ENCODE peak calls at places on chromosomes 3 and 15, in four cellular contexts. C, N, Z and H are unnamed samples.
A peak's percentile ranks its signal among the peaks of the same experiment; 100 is the strongest.

GRCh38 chr3:12139111-12139511 is 19.6 kb downstream of the TIMP4 start:
- DNase-seq in N (peak; percentile 33), C (peak; percentile 37), Z (peak; percentile 29), H (peak; percentile 56)

GRCh38 chr3:60932669-60933068 is 318.6 kb downstream of the FHIT start:
- DNase-seq in Z (no peak), C (no peak), N (no peak), H (no peak)

GRCh38 chr15:73108676-73109075 is 56.4 kb downstream of the NEO1 start:
- DNase-seq in C (no peak), Z (no peak), N (no peak), H (no peak)

GRCh38 chr3:50588759-50589433 is 19.6 kb downstream of the HEMK1 start:
- DNase-seq in N (peak; percentile 96), C (peak; percentile 57), Z (no peak), H (no peak)

GRCh38 chr3:103077910-103078309 is 643.1 kb downstream of the ZPLD1 start:
- DNase-seq in C (no peak), N (no peak), Z (no peak), H (no peak)

GRCh38 chr15:31465083-31465955 is 138.7 kb downstream of the KLF13 start:
- DNase-seq in C (no peak), Z (no peak), N (no peak), H (no peak)

GRCh38 chr3:197082871-197083270 is 53.3 kb upstream of the MELTF start:
- DNase-seq in N (no peak), Z (no peak), C (no peak), H (no peak)

GRCh38 chr3:16112910-16113504 is 61.5 kb upstream of the GALNT15 start:
- DNase-seq in C (no peak), Z (no peak), N (no peak), H (no peak)

GRCh38 chr15:23416349-23417276 is 30.4 kb downstream of the GOLGA6L2 start:
- DNase-seq in Z (no peak), N (no peak), C (peak; percentile 47), H (no peak)

GRCh38 chr3:112811150-112811884 is 35.3 kb downstream of the CD200R1L start:
- DNase-seq in C (no peak), N (no peak), Z (no peak), H (no peak)

GRCh38 chr3:45509038-45509767 is 85.3 kb upstream of the LIMD1 start:
- DNase-seq in N (no peak), C (peak; percentile 13), Z (peak; percentile 48), H (no peak)

GRCh38 chr3:194364652-194365434 is 4.7 kb downstream of the LRRC15 start:
- DNase-seq in Z (no peak), N (no peak), C (no peak), H (no peak)

GRCh38 chr3:188792788-188793187 is 379.0 kb upstream of the TPRG1 start:
- DNase-seq in N (peak; percentile 9), C (no peak), Z (no peak), H (no peak)

GRCh38 chr15:66080791-66081475 is 172.6 kb downstream of the MEGF11 start:
- DNase-seq in N (peak; percentile 72), C (peak; percentile 7), Z (no peak), H (no peak)

GRCh38 chr3:183988216-183988790 is 29.4 kb downstream of the ABCC5 start:
- DNase-seq in C (peak; percentile 86), Z (no peak), N (peak; percentile 92), H (no peak)

GRCh38 chr3:159340877-159341500 is 539.1 kb downstream of the MFSD1 start:
- DNase-seq in N (no peak), Z (no peak), C (no peak), H (no peak)

GRCh38 chr3:158313344-158313927 is 203.5 kb downstream of the RSRC1 start:
- DNase-seq in Z (peak; percentile 39), N (peak; percentile 31), C (peak; percentile 48), H (peak; percentile 22)

GRCh38 chr3:31868246-31868645 is 112.8 kb downstream of the OSBPL10 start:
- DNase-seq in C (no peak), Z (no peak), N (no peak), H (no peak)

GRCh38 chr15:49506341-49506740 is 83.3 kb downstream of the FGF7 start:
- DNase-seq in N (no peak), Z (no peak), C (no peak), H (no peak)

GRCh38 chr3:132283440-132283839 is 33.8 kb upstream of the ACP3 start:
- DNase-seq in Z (no peak), C (no peak), N (no peak), H (no peak)

GRCh38 chr3:171776411-171776810 is 33.9 kb downstream of the PLD1 start:
- DNase-seq in N (peak; percentile 36), Z (no peak), C (no peak), H (no peak)

GRCh38 chr15:91465696-91466095 is 365.6 kb downstream of the SV2B start:
- DNase-seq in C (no peak), N (no peak), Z (no peak), H (no peak)

GRCh38 chr15:72319360-72319984 is 485 bp downstream of the CELF6 start:
- DNase-seq in C (peak; percentile 83), N (no peak), Z (no peak), H (no peak)

GRCh38 chr15:100078511-100079220 is 263.1 kb downstream of the ADAMTS17 start:
- DNase-seq in Z (no peak), N (no peak), C (no peak), H (no peak)

GRCh38 chr3:177035678-177036077 is 161.6 kb downstream of the TBL1XR1 start:
- DNase-seq in C (no peak), N (no peak), Z (no peak), H (no peak)

GRCh38 chr3:163916596-163917560 is 1161.4 kb downstream of the SI start:
- DNase-seq in N (peak; percentile 6), Z (peak; percentile 26), C (peak; percentile 1), H (no peak)

GRCh38 chr3:37935756-37936666 is 54.6 kb upstream of the VILL start:
- DNase-seq in C (no peak), Z (peak; percentile 46), N (peak; percentile 98), H (no peak)

GRCh38 chr3:18018491-18019177 is 276.2 kb upstream of the TBC1D5 start:
- DNase-seq in Z (no peak), N (no peak), C (no peak), H (no peak)

GRCh38 chr3:17088602-17089313 is 204.0 kb downstream of the PLCL2 start:
- DNase-seq in Z (no peak), N (no peak), C (no peak), H (no peak)

GRCh38 chr15:71572452-71573053 is 237.8 kb upstream of the NR2E3 start:
- DNase-seq in N (no peak), Z (peak; percentile 23), C (no peak), H (no peak)

GRCh38 chr3:32848215-32848614 is 30.4 kb downstream of the TRIM71 start:
- DNase-seq in N (no peak), Z (no peak), C (peak; percentile 81), H (no peak)

GRCh38 chr15:29935296-29936020 is 113.2 kb upstream of the TJP1 start:
- DNase-seq in N (no peak), Z (no peak), C (no peak), H (no peak)

GRCh38 chr3:49703443-49703927 is 14.1 kb downstream of the RNF123 start:
- DNase-seq in Z (peak; percentile 22), C (peak; percentile 68), N (peak; percentile 60), H (peak; percentile 30)

GRCh38 chr3:196073188-196073838 is 8.6 kb downstream of the TFRC start:
- DNase-seq in Z (peak; percentile 35), C (peak; percentile 75), N (peak; percentile 40), H (no peak)

GRCh38 chr3:171366043-171366442 is 94.2 kb downstream of the TNIK start:
- DNase-seq in Z (no peak), C (no peak), N (no peak), H (no peak)

GRCh38 chr15:55800216-55800615 is 57.3 kb upstream of the PRTG start:
- DNase-seq in C (no peak), Z (no peak), N (no peak), H (no peak)

GRCh38 chr3:49754536-49754935 is 30.8 kb upstream of the GMPPB start:
- DNase-seq in N (no peak), C (no peak), Z (no peak), H (no peak)

GRCh38 chr3:170606675-170607074 is 20.8 kb upstream of the SLC7A14 start:
- DNase-seq in Z (no peak), N (no peak), C (no peak), H (no peak)

GRCh38 chr3:13879102-13879945 is 547 bp downstream of the WNT7A start:
- DNase-seq in C (no peak), Z (no peak), N (no peak), H (no peak)

GRCh38 chr3:197298858-197299854 is 744 bp upstream of the DLG1 start:
- DNase-seq in Z (peak; percentile 63), N (peak; percentile 49), C (peak; percentile 73), H (no peak)

GRCh38 chr15:88681610-88682221 is 42.9 kb downstream of the ISG20 start:
- DNase-seq in N (peak; percentile 79), C (no peak), Z (no peak), H (no peak)
- TF ChIP-seq TCF7L2 in N (no peak), C (no peak), Z (no peak), H (no peak)

DNA sequence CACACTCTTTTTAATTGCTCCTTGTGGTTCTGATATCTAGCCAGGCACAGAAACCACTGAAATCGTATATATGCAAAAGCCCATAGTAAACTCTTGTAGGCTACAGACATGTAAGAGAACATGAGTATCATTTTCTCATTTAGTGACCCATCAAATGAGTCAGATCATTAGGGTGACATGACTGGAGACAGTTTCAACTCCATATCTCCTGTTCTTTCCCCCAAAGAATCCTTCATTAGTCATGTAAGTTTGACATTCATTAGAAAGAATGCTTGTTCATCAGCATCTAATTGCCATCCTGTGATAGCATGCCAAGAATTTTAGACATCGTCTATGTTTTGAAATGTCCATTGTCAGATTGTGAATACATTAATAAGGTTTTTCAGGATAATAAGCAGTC is 264.9 kb upstream of the TPM1 start:
- DNase-seq in N (no peak), Z (no peak), C (no peak), H (no peak)
- TF ChIP-seq POLR2AphosphoS5 in N (no peak), Z (no peak), C (no peak), H (no peak)

DNA sequence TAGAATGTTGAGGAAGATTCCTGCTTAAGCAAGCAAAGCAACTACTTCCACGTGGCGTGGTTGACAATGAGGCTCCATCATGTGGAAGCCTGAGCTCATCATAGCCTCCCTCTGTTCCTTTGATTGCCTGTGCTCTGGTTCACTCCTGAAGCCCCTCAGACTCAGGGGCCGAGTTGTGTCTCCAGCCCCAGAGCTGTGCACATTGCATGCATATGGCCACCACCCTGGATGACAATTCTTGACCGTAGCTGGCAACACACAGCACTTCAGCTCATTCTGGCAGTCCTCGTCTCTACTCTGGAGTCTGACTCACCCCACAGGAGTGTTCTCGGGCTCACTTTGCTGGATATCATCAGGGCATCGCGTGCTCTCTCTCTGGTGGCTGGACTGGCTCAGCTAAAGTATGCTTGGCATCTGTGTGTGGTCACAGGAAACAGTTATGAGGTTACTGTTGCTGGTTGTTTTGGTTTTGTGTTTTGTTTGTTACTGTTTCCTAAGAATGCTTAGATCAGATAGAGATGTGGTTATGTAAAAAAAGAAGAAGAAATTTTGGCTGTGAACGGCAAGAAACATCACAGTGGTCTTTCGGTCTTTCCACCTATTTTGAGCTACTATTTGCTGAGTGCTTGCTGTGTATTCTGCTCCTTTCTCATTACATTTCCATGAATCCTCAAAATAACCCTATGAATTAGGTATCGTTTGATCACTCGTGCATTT is 41.6 kb upstream of the MRPS22 start:
- DNase-seq in Z (peak; percentile 89), C (no peak), N (peak; percentile 57), H (peak; percentile 91)
- H3K4me3 ChIP-seq in Z (peak overlapping the region; percentile 21), C (no peak overlapping the region), N (no peak overlapping the region), H (no peak overlapping the region)

GRCh38 chr15:32861741-32862140 is 143.9 kb downstream of the GREM1 start:
- DNase-seq in C (no peak), Z (no peak), N (no peak), H (no peak)
- TF ChIP-seq TCF7L2 in C (no peak), Z (no peak), N (no peak), H (no peak)